ENCODE peak calls at places on chromosomes 3 and 15, in seven cellular contexts. R is GM12891, D is stomach, S is K562, Y is HCT116, K is uterus, M is IMR-90. H is an unnamed sample.

GRCh38 chr3:172517859-172518466 is 5.3 kb downstream of the TNFSF10 start:
- DNase-seq in R (no peak), D (no peak), S (no peak), Y (no peak), K (no peak), M (no peak), H (no peak)

GRCh38 chr3:35664460-35664919 is 25.2 kb downstream of the ARPP21 start:
- DNase-seq in R (no peak), D (peak), S (no peak), Y (no peak), K (no peak), M (peak), H (no peak)

GRCh38 chr3:97883736-97884135 is 61.9 kb downstream of the CRYBG3 start:
- DNase-seq in R (no peak), D (no peak), S (no peak), Y (no peak), K (no peak), M (no peak), H (no peak)

GRCh38 chr3:106688463-106688862 is 688.8 kb upstream of the CCDC54 start:
- DNase-seq in R (no peak), D (no peak), S (no peak), Y (no peak), K (no peak), M (peak), H (peak)

GRCh38 chr3:161915283-161915682 is 418.7 kb downstream of the OTOL1 start:
- DNase-seq in R (no peak), D (no peak), S (no peak), Y (no peak), K (no peak), M (no peak), H (no peak)

GRCh38 chr3:153599685-153600084 is 437.7 kb downstream of the RAP2B start:
- DNase-seq in R (no peak), D (peak), S (no peak), Y (peak), K (no peak), M (peak), H (peak)

GRCh38 chr3:55491296-55491816 is 4.2 kb upstream of the WNT5A start:
- DNase-seq in R (no peak), D (no peak), S (no peak), Y (no peak), K (peak), M (peak), H (no peak)

GRCh38 chr15:88243895-88244787 is 12.4 kb downstream of the NTRK3 start:
- DNase-seq in R (peak), D (no peak), S (peak), Y (peak), K (no peak), M (peak), H (peak)

GRCh38 chr15:70078578-70079417 is 18.9 kb downstream of the TLE3 start:
- DNase-seq in R (no peak), D (peak), S (no peak), Y (no peak), K (no peak), M (no peak), H (no peak)

GRCh38 chr15:74441248-74441939 is 7.6 kb upstream of the SEMA7A start:
- DNase-seq in R (no peak), D (no peak), S (no peak), Y (no peak), K (no peak), M (no peak), H (no peak)

GRCh38 chr3:43117257-43117656 is 11.4 kb upstream of the POMGNT2 start:
- DNase-seq in R (no peak), D (no peak), S (no peak), Y (no peak), K (no peak), M (no peak), H (no peak)

GRCh38 chr3:43123895-43124294 is 18.0 kb upstream of the POMGNT2 start:
- DNase-seq in R (no peak), D (no peak), S (no peak), Y (no peak), K (no peak), M (no peak), H (no peak)

GRCh38 chr3:43120937-43121336 is 15.1 kb upstream of the POMGNT2 start:
- DNase-seq in R (no peak), D (no peak), S (no peak), Y (no peak), K (no peak), M (no peak), H (no peak)
- TF ChIP-seq POLR2A in R (no peak), D (no peak), S (no peak), Y (no peak), K (no peak), M (no peak), H (no peak)

GRCh38 chr3:127590593-127591477 is at the start of gene TPRA1:
- DNase-seq in R (peak), D (peak), S (peak), Y (peak), K (peak), M (peak), H (peak)

GRCh38 chr3:127588675-127589577 is 1.6 kb downstream of the TPRA1 start:
- DNase-seq in R (no peak), D (no peak), S (no peak), Y (no peak), K (no peak), M (peak), H (peak)

GRCh38 chr3:127587876-127588275 is 2.7 kb downstream of the TPRA1 start:
- DNase-seq in R (no peak), D (no peak), S (no peak), Y (no peak), K (no peak), M (no peak), H (no peak)

GRCh38 chr3:127589600-127590281 is 792 bp downstream of the TPRA1 start:
- DNase-seq in R (no peak), D (no peak), S (no peak), Y (no peak), K (no peak), M (no peak), H (no peak)

GRCh38 chr3:127590282-127590592 is 296 bp downstream of the TPRA1 start:
- DNase-seq in R (peak), D (no peak), S (no peak), Y (no peak), K (peak), M (no peak), H (no peak)
- TF ChIP-seq POLR2A in R (no peak), D (no peak), S (no peak), Y (no peak), K (no peak), M (peak), H (no peak)

GRCh38 chr3:128069271-128069670 is 17.0 kb downstream of the SEC61A1 start:
- DNase-seq in R (no peak), D (no peak), S (no peak), Y (no peak), K (no peak), M (no peak), H (no peak)
- TF ChIP-seq POLR2A in R (no peak), D (no peak), S (no peak), Y (no peak), K (no peak), M (no peak), H (no peak)

GRCh38 chr3:61927332-61927731 is 366.0 kb downstream of the PTPRG start:
- DNase-seq in R (no peak), D (no peak), S (no peak), Y (no peak), K (peak), M (peak), H (no peak)

GRCh38 chr3:61924065-61924740 is 362.8 kb downstream of the PTPRG start:
- DNase-seq in R (no peak), D (no peak), S (no peak), Y (no peak), K (peak), M (no peak), H (no peak)

GRCh38 chr3:61926913-61927312 is 365.5 kb downstream of the PTPRG start:
- DNase-seq in R (no peak), D (no peak), S (no peak), Y (no peak), K (no peak), M (peak), H (no peak)

GRCh38 chr3:61924991-61925390 is 363.6 kb downstream of the PTPRG start:
- DNase-seq in R (no peak), D (no peak), S (no peak), Y (no peak), K (no peak), M (no peak), H (no peak)

GRCh38 chr3:61925721-61926120 is 364.4 kb downstream of the PTPRG start:
- DNase-seq in R (no peak), D (no peak), S (no peak), Y (no peak), K (no peak), M (peak), H (no peak)
- TF ChIP-seq POLR2A in R (no peak), D (no peak), S (no peak), Y (no peak), K (no peak), M (no peak), H (no peak)

DNA sequence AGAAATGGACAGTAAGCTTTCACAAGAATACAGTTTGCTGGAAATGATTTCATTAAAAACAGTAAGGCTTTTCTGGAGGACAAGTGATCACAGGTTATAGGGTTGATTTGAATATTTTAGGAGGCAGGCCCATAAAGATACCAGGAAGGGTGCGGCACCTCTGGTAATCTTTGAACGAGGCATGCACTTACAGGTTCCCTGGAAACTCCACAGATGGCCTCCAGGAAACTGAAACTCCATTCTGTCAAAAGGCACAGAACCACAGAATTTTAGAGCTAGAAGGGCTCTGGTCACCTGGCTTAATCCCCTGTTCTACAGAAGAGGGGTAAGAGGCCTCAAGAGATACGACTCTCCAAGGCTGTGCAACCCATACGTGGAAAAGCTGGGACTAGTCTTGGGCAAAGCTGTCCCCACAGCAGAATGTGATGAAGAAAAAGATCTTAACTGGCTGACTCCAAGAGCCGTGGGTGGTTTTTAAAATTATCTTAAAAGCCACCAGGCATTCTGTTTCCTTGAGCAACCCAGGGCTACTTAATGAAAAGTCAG is 1.2 kb downstream of the STARD5 start:
- DNase-seq in R (no peak), D (no peak), S (peak), Y (no peak), K (no peak), M (no peak), H (no peak)
- TF ChIP-seq POLR2A in R (no peak), D (no peak), S (no peak), Y (no peak), K (no peak), M (no peak), H (no peak)

GRCh38 chr3:52490035-52490937 is 4.9 kb upstream of the STAB1 start:
- DNase-seq in R (no peak), D (no peak), S (no peak), Y (no peak), K (no peak), M (no peak), H (no peak)
- TF ChIP-seq POLR2A in R (no peak), D (no peak), S (no peak), Y (no peak), K (no peak), M (no peak), H (no peak)

GRCh38 chr3:43768594-43768993 is 77.9 kb downstream of the ABHD5 start:
- DNase-seq in R (no peak), D (no peak), S (no peak), Y (no peak), K (peak), M (peak), H (no peak)
- TF ChIP-seq POLR2A in R (no peak), D (no peak), S (no peak), Y (no peak), K (no peak), M (no peak), H (no peak)

GRCh38 chr15:101242160-101242998 is 9.5 kb downstream of the CHSY1 start:
- DNase-seq in R (no peak), D (no peak), S (no peak), Y (no peak), K (no peak), M (peak), H (no peak)
- TF ChIP-seq POLR2A in R (no peak), D (no peak), S (no peak), Y (no peak), K (no peak), M (no peak), H (no peak)